ENCODE peak calls at places on chromosomes 11 and 22, in seven cellular contexts. V is hepatic stellate cell, A is Ammon's horn, S is substantia nigra, L is nephron progenitor cell, D is PC-3, C is iPS DF 19.7. X is an unnamed sample.

GRCh38 chr11:43868852-43869567 is 11.6 kb upstream of the ALKBH3 start:
- DNase-seq in D (peak; percentile 39), L (no peak), V (peak; percentile 31), A (peak; percentile 14), C (no peak), S (no peak), X (no peak)

GRCh38 chr22:25014896-25015755 is 62.6 kb downstream of the KIAA1671 start:
- DNase-seq in D (no peak), V (no peak), C (no peak), S (no peak), L (no peak), A (no peak), X (no peak)

GRCh38 chr11:44316388-44317240 is 6.7 kb upstream of the ALX4 start:
- DNase-seq in V (no peak), C (no peak), L (peak; percentile 54), S (no peak), D (no peak), A (no peak), X (no peak)

GRCh38 chr11:27719575-27719925 is 19.3 kb upstream of the BDNF start:
- DNase-seq in D (no peak), V (no peak), A (no peak), C (no peak), L (no peak), S (no peak), X (no peak)

GRCh38 chr11:14118047-14118446 is 155.5 kb downstream of the SPON1 start:
- DNase-seq in V (no peak), A (no peak), C (no peak), D (no peak), L (no peak), S (no peak), X (no peak)

GRCh38 chr11:36550385-36551115 is 17.3 kb upstream of the RAG1 start:
- DNase-seq in S (no peak), V (no peak), D (no peak), A (no peak), C (no peak), L (no peak), X (no peak)

GRCh38 chr11:66317766-66318575 is 1.1 kb upstream of the CD248 start:
- DNase-seq in A (peak; percentile 69), C (no peak), D (no peak), L (peak; percentile 37), S (no peak), V (peak; percentile 64), X (peak; percentile 49)

GRCh38 chr11:88521354-88522310 is 184.1 kb upstream of the CTSC start:
- DNase-seq in D (no peak), C (no peak), A (no peak), L (no peak), S (no peak), V (no peak), X (no peak)

GRCh38 chr22:40213478-40213877 is 35.8 kb downstream of the TNRC6B start:
- DNase-seq in S (no peak), C (no peak), L (no peak), A (no peak), V (no peak), D (no peak), X (no peak)

GRCh38 chr22:38824587-38824986 is 19.2 kb downstream of the NPTXR start:
- DNase-seq in A (peak; percentile 72), L (peak; percentile 90), D (peak; percentile 67), S (peak; percentile 54), V (peak; percentile 76), C (peak; percentile 61), X (no peak)

GRCh38 chr22:32335471-32335870 is 22.2 kb upstream of the RFPL3 start:
- DNase-seq in C (no peak), A (no peak), D (no peak), L (no peak), S (no peak), V (no peak), X (no peak)

X was measured in gastrocnemius medialis.